ENCODE peak calls at places on chromosomes 1 and 21, in ten cellular contexts. P is body of pancreas; W is left lung; L is ascending aorta; U is fibroblast of mammary gland; Z is fibroblast of lung; X is thoracic aorta; E is CD4-positive, alpha-beta T cell; F is WTC11; J is mammary epithelial cell. M is an unnamed sample.

GRCh38 chr1:114466334-114467014 is 44.5 kb downstream of the TRIM33 start:
- DNase-seq in W (no peak), L (no peak), F (no peak), Z (no peak), J (no peak), X (no peak), E (no peak), P (no peak), U (no peak), M (no peak)

GRCh38 chr1:151542710-151543129 is 2.6 kb downstream of the TUFT1 start:
- DNase-seq in E (no peak), L (no peak), J (peak), U (peak), F (no peak), P (no peak), X (no peak), Z (peak), W (no peak), M (no peak)

GRCh38 chr21:36148886-36149285 is 7.7 kb upstream of the DOP1B start:
- DNase-seq in L (no peak), X (no peak), Z (no peak), U (no peak), E (no peak), F (no peak), W (no peak), P (no peak), J (no peak), M (no peak)

GRCh38 chr1:19439464-19440171 is 45.7 kb downstream of the CAPZB start:
- DNase-seq in Z (no peak), P (no peak), U (peak), W (no peak), L (no peak), F (peak), J (no peak), E (peak), X (no peak), M (no peak)

GRCh38 chr1:112589766-112590165 is 29.2 kb downstream of the ST7L start:
- DNase-seq in X (no peak), F (no peak), L (no peak), E (no peak), Z (no peak), W (no peak), U (no peak), P (no peak), J (no peak), M (no peak)

GRCh38 chr1:159207774-159208459 is 3.2 kb downstream of the ACKR1 start:
- DNase-seq in J (no peak), Z (no peak), W (no peak), E (no peak), X (no peak), F (no peak), P (no peak), U (no peak), L (no peak), M (no peak)

GRCh38 chr1:246435421-246436041 is 71.5 kb downstream of the SMYD3 start:
- DNase-seq in U (peak), L (no peak), Z (no peak), X (no peak), J (no peak), P (no peak), E (no peak), W (no peak), F (no peak), M (no peak)

GRCh38 chr1:16464917-16465625 is 24.5 kb downstream of the NECAP2 start:
- DNase-seq in F (no peak), P (no peak), Z (no peak), X (no peak), L (no peak), J (no peak), W (no peak), E (no peak), U (no peak), M (no peak)

GRCh38 chr1:73821520-73821919 is 376.5 kb downstream of the LRRIQ3 start:
- DNase-seq in Z (no peak), E (no peak), P (no peak), X (no peak), J (no peak), F (no peak), W (no peak), U (no peak), L (no peak), M (no peak)

GRCh38 chr1:207245124-207245523 is 76.4 kb upstream of the CD55 start:
- DNase-seq in X (no peak), J (no peak), F (no peak), U (no peak), E (no peak), W (no peak), L (no peak), Z (no peak), P (no peak), M (no peak)

GRCh38 chr1:157272264-157272663 is 134.1 kb upstream of the ETV3 start:
- DNase-seq in Z (no peak), J (no peak), X (no peak), W (no peak), P (no peak), E (no peak), F (no peak), L (no peak), U (no peak), M (no peak)

GRCh38 chr1:28800324-28800723 is 11.6 kb upstream of the OPRD1 start:
- DNase-seq in X (no peak), U (no peak), Z (no peak), P (no peak), L (no peak), J (no peak), W (no peak), E (no peak), F (no peak), M (no peak)

GRCh38 chr21:45590726-45591618 is 48.7 kb upstream of the SLC19A1 start:
- DNase-seq in W (no peak), P (no peak), L (no peak), E (peak), Z (no peak), F (peak), J (peak), X (no peak), U (no peak), M (no peak)

GRCh38 chr1:200916152-200916551 is 21.5 kb downstream of the INAVA start:
- DNase-seq in E (no peak), J (no peak), L (no peak), X (no peak), F (peak), W (no peak), P (no peak), U (no peak), Z (no peak), M (no peak)

GRCh38 chr1:4877426-4877825 is 223.0 kb downstream of the AJAP1 start:
- DNase-seq in W (no peak), L (no peak), X (no peak), U (no peak), J (no peak), F (no peak), E (no peak), P (no peak), Z (no peak), M (no peak)

GRCh38 chr1:38608202-38608864 is 251.2 kb downstream of the RRAGC start:
- DNase-seq in J (no peak), W (no peak), L (no peak), F (peak), P (no peak), E (no peak), U (no peak), Z (no peak), X (no peak), M (peak)

GRCh38 chr1:89995595-89996397 is 886 bp downstream of the ZNF326 start:
- DNase-seq in Z (peak), L (no peak), J (no peak), P (no peak), F (no peak), E (no peak), W (no peak), X (no peak), U (peak), M (no peak)

GRCh38 chr21:38815060-38815405 is 9.3 kb downstream of the ETS2 start:
- DNase-seq in P (no peak), F (no peak), U (peak), X (no peak), Z (no peak), J (peak), E (no peak), W (no peak), L (no peak), M (no peak)

GRCh38 chr1:164256456-164256855 is 302.5 kb upstream of the PBX1 start:
- DNase-seq in L (no peak), W (no peak), Z (no peak), X (no peak), P (no peak), J (no peak), F (no peak), E (no peak), U (no peak), M (no peak)

GRCh38 chr21:35329940-35330670 is 281.0 kb upstream of the RUNX1 start:
- DNase-seq in E (no peak), J (no peak), Z (peak), W (no peak), U (no peak), P (no peak), X (no peak), F (no peak), L (no peak), M (no peak)

GRCh38 chr1:28986296-28986910 is 72.0 kb downstream of the EPB41 start:
- DNase-seq in L (no peak), E (no peak), P (no peak), U (no peak), X (no peak), F (no peak), Z (no peak), J (no peak), W (no peak), M (no peak)

GRCh38 chr1:109726728-109727127 is 14.1 kb downstream of the GSTM3 start:
- DNase-seq in Z (no peak), E (no peak), W (no peak), X (no peak), L (no peak), P (no peak), J (no peak), F (no peak), U (no peak), M (no peak)

GRCh38 chr1:59730759-59731478 is 83.8 kb upstream of the HOOK1 start:
- DNase-seq in X (peak), F (no peak), P (peak), L (peak), U (peak), Z (peak), W (no peak), J (peak), E (no peak), M (no peak)

GRCh38 chr1:22847709-22848108 is 125.0 kb downstream of the LACTBL1 start:
- DNase-seq in J (no peak), F (no peak), Z (no peak), X (no peak), W (no peak), U (no peak), L (no peak), E (no peak), P (no peak), M (no peak)

GRCh38 chr1:43636006-43636641 is 13.8 kb upstream of the KDM4A start:
- DNase-seq in P (no peak), X (no peak), W (no peak), U (no peak), E (no peak), F (no peak), Z (no peak), J (no peak), L (no peak), M (no peak)

GRCh38 chr21:44331650-44332306 is 7.4 kb downstream of the CFAP410 start:
- DNase-seq in Z (no peak), X (no peak), W (peak), F (no peak), L (no peak), J (no peak), P (no peak), U (peak), E (no peak), M (no peak)

GRCh38 chr1:100626397-100626796 is 88.5 kb downstream of the GPR88 start:
- DNase-seq in F (no peak), E (no peak), L (no peak), X (no peak), J (peak), Z (no peak), P (no peak), W (no peak), U (peak), M (no peak)

GRCh38 chr1:185045793-185046441 is 559 bp downstream of the RNF2 start:
- DNase-seq in P (peak), W (peak), U (peak), Z (peak), J (peak), X (no peak), E (peak), L (no peak), F (peak), M (peak)

GRCh38 chr1:230857077-230857476 is 11.2 kb downstream of the C1orf198 start:
- DNase-seq in F (no peak), J (no peak), P (no peak), U (no peak), L (no peak), W (peak), X (peak), E (no peak), Z (peak), M (peak)

GRCh38 chr21:23402929-23403520 is 2204.3 kb downstream of the MRPL39 start:
- DNase-seq in W (no peak), E (no peak), X (no peak), L (no peak), F (no peak), Z (no peak), U (no peak), J (no peak), P (no peak), M (no peak)

GRCh38 chr1:33099290-33100118 is 18.6 kb downstream of the AZIN2 start:
- DNase-seq in E (peak), W (no peak), Z (peak), L (peak), P (peak), F (peak), X (no peak), U (peak), J (peak), M (no peak)

GRCh38 chr1:192879416-192879815 is 70.6 kb downstream of the RGS2 start:
- DNase-seq in F (no peak), E (no peak), Z (no peak), W (no peak), X (no peak), U (peak), L (no peak), P (no peak), J (peak), M (no peak)

GRCh38 chr1:16907870-16908758 is 12.3 kb downstream of the RNU1-2 start:
- DNase-seq in W (peak), F (no peak), X (no peak), P (no peak), E (no peak), J (no peak), L (no peak), Z (no peak), U (no peak), M (no peak)

GRCh38 chr1:156128749-156129682 is 14.5 kb downstream of the LMNA start:
- DNase-seq in L (no peak), E (no peak), W (no peak), Z (peak), J (no peak), P (no peak), U (peak), X (no peak), F (no peak), M (no peak)

GRCh38 chr1:68121536-68121935 is 71.1 kb upstream of the DIRAS3 start:
- DNase-seq in U (peak), P (no peak), L (no peak), F (no peak), W (no peak), X (no peak), E (no peak), Z (peak), J (peak), M (no peak)

GRCh38 chr1:184745929-184746583 is 8.6 kb downstream of the EDEM3 start:
- DNase-seq in X (no peak), J (no peak), E (no peak), U (no peak), P (no peak), Z (no peak), W (no peak), F (no peak), L (no peak), M (no peak)

GRCh38 chr1:219040291-219040690 is 133.4 kb upstream of the LYPLAL1 start:
- DNase-seq in E (no peak), L (no peak), X (no peak), Z (no peak), P (no peak), F (no peak), J (no peak), U (no peak), W (no peak), M (no peak)

GRCh38 chr1:147496044-147496443 is 45.3 kb upstream of the BCL9 start:
- DNase-seq in Z (no peak), J (no peak), L (no peak), W (no peak), P (no peak), U (no peak), F (no peak), X (no peak), E (no peak), M (no peak)

GRCh38 chr1:147492207-147492606 is 49.1 kb upstream of the BCL9 start:
- DNase-seq in P (no peak), W (no peak), U (no peak), J (no peak), Z (no peak), L (no peak), X (no peak), E (no peak), F (no peak), M (no peak)

GRCh38 chr1:147494998-147495580 is 46.2 kb upstream of the BCL9 start:
- DNase-seq in E (peak), Z (peak), W (no peak), U (peak), L (peak), P (peak), F (peak), X (peak), J (peak), M (peak)

GRCh38 chr1:147491098-147491497 is 50.2 kb upstream of the BCL9 start:
- DNase-seq in E (no peak), W (no peak), F (no peak), P (no peak), L (no peak), Z (no peak), J (no peak), U (no peak), X (no peak), M (no peak)

GRCh38 chr1:147493349-147493748 is 48.0 kb upstream of the BCL9 start:
- DNase-seq in E (no peak), F (no peak), J (no peak), W (no peak), Z (no peak), U (no peak), L (no peak), P (no peak), X (no peak), M (no peak)
- TF ChIP-seq CTCF in E (no peak), F (no peak), J (no peak), W (no peak), Z (no peak), U (no peak), L (no peak), P (no peak), X (no peak), M (no peak)

DNA sequence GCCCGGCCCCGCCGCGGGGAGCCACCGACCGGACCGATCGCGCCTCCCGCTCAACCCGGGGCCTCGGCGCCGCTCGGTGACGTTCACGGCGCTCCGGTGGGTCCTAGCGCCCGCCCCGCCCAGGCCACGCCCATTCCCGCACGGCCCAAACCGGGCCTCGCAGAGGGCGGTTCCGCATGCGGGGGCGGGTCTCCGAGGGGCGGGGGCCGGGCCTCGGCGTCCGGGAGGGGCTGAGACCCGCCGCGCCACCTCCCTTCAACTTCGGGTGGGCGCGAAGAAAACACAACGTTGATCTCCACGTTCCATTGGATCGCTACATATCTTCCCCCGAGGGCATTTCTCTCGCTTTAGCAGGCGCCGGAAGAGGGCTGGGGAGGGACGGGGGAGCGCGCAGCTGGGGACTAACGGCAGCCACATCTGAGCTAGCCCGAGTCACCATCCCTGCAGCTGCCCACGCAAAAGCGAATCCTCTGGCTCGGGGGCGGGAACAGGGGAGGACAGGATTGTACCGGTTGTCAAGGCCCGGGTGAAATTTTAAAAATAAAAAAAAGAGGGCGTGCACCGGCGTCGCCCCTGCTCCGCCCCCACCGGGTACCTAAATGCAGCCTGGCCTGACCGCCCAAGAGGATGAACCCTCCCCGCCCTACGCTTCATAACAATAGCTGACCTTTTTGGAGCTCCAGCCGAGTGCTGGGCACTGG is at the start of gene MAD2L2:
- DNase-seq in U (peak), L (peak), F (peak), P (peak), X (peak), W (peak), J (peak), E (peak), Z (peak), M (peak)
- TF ChIP-seq CTCF in U (no peak), L (no peak), F (no peak), P (no peak), X (no peak), W (no peak), J (no peak), E (no peak), Z (no peak), M (no peak)

DNA sequence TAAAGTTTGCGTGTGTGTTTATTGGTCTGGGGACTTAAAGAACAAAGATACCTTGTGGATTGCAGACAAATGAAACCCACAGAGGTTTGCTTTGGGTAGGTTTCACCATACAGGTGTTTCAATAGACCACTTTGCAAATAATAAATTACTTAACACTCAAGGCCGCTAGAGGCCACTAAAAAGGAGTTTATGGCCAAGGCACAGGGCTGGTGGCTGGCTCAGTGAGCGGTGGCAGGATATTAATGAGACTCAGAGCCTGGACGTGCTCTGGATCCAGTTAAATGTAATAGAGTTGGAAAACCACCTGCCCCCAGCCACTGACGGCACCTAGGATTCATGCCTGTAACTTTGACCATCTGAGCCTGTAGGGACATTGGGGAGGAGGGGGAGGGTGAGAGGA is 44.5 kb downstream of the LRRC38 start:
- DNase-seq in W (no peak), X (no peak), F (peak), L (no peak), J (no peak), U (no peak), P (no peak), E (no peak), Z (no peak), M (peak)
- TF ChIP-seq CTCF in W (no peak), X (no peak), F (no peak), L (no peak), J (no peak), U (no peak), P (no peak), E (no peak), Z (no peak), M (peak)

DNA sequence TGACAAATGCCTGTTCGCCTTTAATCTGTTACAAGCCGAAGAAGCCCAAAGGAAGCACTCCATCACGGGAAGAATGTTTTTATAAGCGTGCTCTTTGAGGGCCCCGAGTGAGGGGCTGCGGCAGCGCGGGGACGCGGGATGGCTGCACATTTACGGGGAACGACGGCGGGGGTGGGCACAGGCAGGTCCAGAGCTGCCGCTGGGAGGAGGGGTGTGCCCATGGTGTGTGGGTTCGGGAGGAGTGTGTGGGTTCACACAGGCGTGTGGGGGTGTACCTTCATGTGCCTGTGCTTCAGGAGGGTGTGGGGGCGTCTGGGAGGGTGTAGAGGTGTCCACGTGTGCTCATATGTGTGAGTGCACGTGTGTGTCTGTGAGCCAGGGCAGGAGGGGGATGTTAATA is 155.9 kb upstream of the ZC3H12A start:
- DNase-seq in P (no peak), L (no peak), X (no peak), U (no peak), E (no peak), J (no peak), W (no peak), Z (no peak), F (peak), M (no peak)
- TF ChIP-seq CTCF in P (no peak), L (no peak), X (no peak), U (no peak), E (no peak), J (no peak), W (no peak), Z (no peak), F (no peak), M (no peak)

GRCh38 chr1:53822931-53823330 is 15.2 kb downstream of the NDC1 start:
- DNase-seq in E (no peak), U (no peak), Z (no peak), L (no peak), F (no peak), J (no peak), X (no peak), W (no peak), P (no peak), M (no peak)

GRCh38 chr1:53821380-53821779 is 16.7 kb downstream of the NDC1 start:
- DNase-seq in L (no peak), J (no peak), Z (no peak), X (no peak), E (no peak), U (no peak), P (no peak), W (no peak), F (no peak), M (no peak)

GRCh38 chr1:53825306-53825705 is 12.8 kb downstream of the NDC1 start:
- DNase-seq in J (no peak), U (no peak), E (no peak), W (no peak), P (no peak), F (no peak), Z (no peak), L (no peak), X (no peak), M (no peak)

GRCh38 chr1:53826367-53826766 is 11.7 kb downstream of the NDC1 start:
- DNase-seq in U (peak), P (no peak), W (no peak), J (no peak), Z (peak), F (no peak), X (no peak), L (no peak), E (no peak), M (no peak)
- TF ChIP-seq CTCF in U (peak), P (no peak), W (no peak), J (no peak), Z (peak), F (no peak), X (no peak), L (no peak), E (no peak), M (peak)

M was measured in neural crest cell.